ENCODE peak calls at places on chromosomes 11 and 22, in six cellular contexts. F is mammary epithelial cell, T is PC-3, B is OCI-LY7, R is DND-41, X is heart right ventricle. J is an unnamed sample.

GRCh38 chr11:71418643-71419042 is 29.6 kb downstream of the DHCR7 start:
- DNase-seq in B (peak; percentile 78), F (no peak), R (peak; percentile 18), T (no peak), X (no peak), J (no peak)

GRCh38 chr11:65487467-65488272 is 11.2 kb upstream of the MALAT1 start:
- DNase-seq in B (peak; percentile 80), T (peak; percentile 94), R (no peak), X (peak; percentile 93), F (peak; percentile 100), J (peak; percentile 89)

GRCh38 chr11:120778692-120779490 is 245.0 kb upstream of the TBCEL start:
- DNase-seq in X (no peak), R (no peak), F (no peak), T (no peak), B (no peak), J (no peak)

GRCh38 chr11:112822478-112823274 is 138.5 kb upstream of the NCAM1 start:
- DNase-seq in R (no peak), B (no peak), F (no peak), T (no peak), X (no peak), J (no peak)

GRCh38 chr11:17387811-17388210 is 648 bp downstream of the KCNJ11 start:
- DNase-seq in T (no peak), X (no peak), B (no peak), R (no peak), F (no peak), J (no peak)

GRCh38 chr22:23243006-23243573 is 62.8 kb downstream of the BCR start:
- DNase-seq in F (no peak), T (no peak), X (no peak), B (no peak), R (peak; percentile 44), J (no peak)

GRCh38 chr22:37284807-37285355 is 2.6 kb downstream of the CYTH4 start:
- DNase-seq in T (no peak), B (peak; percentile 85), X (peak; percentile 49), F (no peak), R (peak; percentile 58), J (peak; percentile 99)

GRCh38 chr11:117818036-117818858 is 6.3 kb downstream of the FXYD2 start:
- DNase-seq in X (no peak), R (peak; percentile 52), T (peak; percentile 48), F (peak; percentile 71), B (no peak), J (no peak)

GRCh38 chr22:19143967-19144400 is 467 bp downstream of the ESS2 start:
- DNase-seq in F (peak; percentile 24), R (peak; percentile 32), X (no peak), T (no peak), B (peak; percentile 17), J (no peak)

GRCh38 chr22:37226514-37226913 is 14.2 kb upstream of the SSTR3 start:
- DNase-seq in R (no peak), B (no peak), T (no peak), F (no peak), X (no peak), J (no peak)

GRCh38 chr11:17008099-17008498 is 6.1 kb downstream of the PLEKHA7 start:
- DNase-seq in T (no peak), X (no peak), F (no peak), R (no peak), B (no peak), J (no peak)

GRCh38 chr11:111602865-111603632 is 800 bp downstream of the SIK2 start:
- DNase-seq in R (peak; percentile 44), B (peak; percentile 64), F (peak; percentile 37), X (peak; percentile 52), T (peak; percentile 40), J (peak; percentile 20)

GRCh38 chr11:72229925-72230763 is 5.6 kb downstream of the INPPL1 start:
- DNase-seq in R (no peak), X (no peak), B (no peak), F (no peak), T (no peak), J (no peak)

GRCh38 chr22:29912605-29913398 is 29.8 kb downstream of the MTMR3 start:
- DNase-seq in R (no peak), T (peak; percentile 81), B (no peak), X (no peak), F (peak; percentile 35), J (no peak)

GRCh38 chr22:42076764-42077485 is 2.6 kb upstream of the SMDT1 start:
- DNase-seq in F (no peak), X (no peak), R (no peak), T (no peak), B (no peak), J (no peak)

GRCh38 chr11:93494341-93494740 is 48.9 kb downstream of the SMCO4 start:
- DNase-seq in T (no peak), F (no peak), B (no peak), X (no peak), R (no peak), J (no peak)

GRCh38 chr22:40396882-40397281 is 26.5 kb downstream of the SGSM3 start:
- DNase-seq in F (peak; percentile 60), T (peak; percentile 92), X (no peak), R (no peak), B (no peak), J (no peak)

GRCh38 chr22:32754413-32755041 is 47.0 kb upstream of the TIMP3 start:
- DNase-seq in B (no peak), T (no peak), R (no peak), F (peak; percentile 42), X (peak; percentile 44), J (no peak)

GRCh38 chr11:68043029-68043348 is 4.2 kb downstream of the TCIRG1 start:
- DNase-seq in F (no peak), R (no peak), T (no peak), X (no peak), B (no peak), J (no peak)

GRCh38 chr11:120272303-120272702 is 32.4 kb downstream of the POU2F3 start:
- DNase-seq in B (no peak), R (no peak), F (peak; percentile 85), T (peak; percentile 87), X (no peak), J (no peak)

GRCh38 chr11:106091480-106092123 is 14.1 kb downstream of the AASDHPPT start:
- DNase-seq in T (peak; percentile 65), F (peak; percentile 69), X (no peak), R (no peak), B (no peak), J (no peak)
- H3K27ac ChIP-seq in T (no peak overlapping the region), F (no peak overlapping the region), X (no peak overlapping the region), R (no peak overlapping the region), B (no peak overlapping the region), J (no peak overlapping the region)

DNA sequence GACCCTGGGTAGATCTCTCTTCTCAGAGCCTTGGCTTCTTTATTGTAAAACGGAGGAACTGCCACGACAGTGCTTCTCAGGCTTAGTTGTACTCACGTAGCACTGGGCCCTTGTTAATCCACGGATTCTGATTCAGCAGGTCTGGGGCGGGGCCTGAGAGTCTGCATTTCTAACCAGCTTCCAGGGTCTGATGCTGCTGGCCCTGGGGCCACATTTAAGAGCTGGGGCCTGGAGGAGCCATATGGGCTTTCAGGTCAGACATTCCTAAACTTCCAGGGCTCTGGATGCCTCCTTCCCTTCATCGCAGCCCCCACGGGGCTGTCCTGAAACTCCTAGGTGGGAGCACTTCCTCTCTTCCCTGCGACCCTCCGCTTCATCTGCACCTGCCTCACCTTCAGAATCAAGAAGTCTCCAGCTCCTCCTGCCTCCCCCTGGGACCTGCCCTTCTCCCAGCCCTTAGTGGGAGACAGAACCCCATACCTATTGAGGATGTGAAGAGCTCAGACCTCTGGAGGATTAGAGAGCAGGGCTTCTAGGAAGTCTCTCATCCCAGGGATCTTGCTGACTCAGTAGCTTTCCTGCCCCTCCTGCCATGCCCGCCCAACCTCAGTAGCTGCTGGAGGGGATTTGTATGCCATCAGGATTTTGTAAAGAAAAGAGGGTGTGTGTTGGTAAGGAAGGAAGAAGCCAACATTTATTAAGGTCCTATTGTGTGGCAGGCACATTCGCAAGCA is 92.5 kb downstream of the LRRC32 start:
- DNase-seq in X (no peak), T (no peak), F (no peak), B (no peak), R (no peak), J (no peak)
- H3K27ac ChIP-seq in X (peak overlapping the region; percentile 56), T (peak overlapping the region; percentile 54), F (peak overlapping the region; percentile 49), B (no peak overlapping the region), R (no peak overlapping the region), J (no peak overlapping the region)

DNA sequence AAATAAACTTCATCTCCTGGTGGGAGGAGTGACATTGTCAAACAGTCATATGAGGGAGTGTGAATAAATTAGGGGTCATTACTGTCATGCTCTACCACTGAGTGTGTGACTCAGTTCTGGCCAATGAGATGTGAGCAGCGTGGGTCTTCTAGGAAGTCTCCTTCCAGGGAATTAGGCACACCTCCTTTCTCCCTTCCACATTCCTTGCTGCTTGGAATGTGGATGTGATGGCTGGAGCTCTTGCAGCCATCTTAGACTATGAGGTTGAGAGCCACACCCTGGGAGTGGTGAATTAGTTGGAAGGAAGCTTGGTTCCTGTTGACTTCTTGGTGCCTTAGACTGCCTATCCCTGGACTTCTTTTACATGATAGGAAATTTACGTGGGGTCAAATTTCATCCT is 36.6 kb upstream of the SMIM38 start:
- DNase-seq in X (no peak), B (no peak), F (no peak), R (no peak), T (peak; percentile 26), J (no peak)
- H3K27ac ChIP-seq in X (no peak overlapping the region), B (no peak overlapping the region), F (no peak overlapping the region), R (no peak overlapping the region), T (no peak overlapping the region), J (no peak overlapping the region)

DNA sequence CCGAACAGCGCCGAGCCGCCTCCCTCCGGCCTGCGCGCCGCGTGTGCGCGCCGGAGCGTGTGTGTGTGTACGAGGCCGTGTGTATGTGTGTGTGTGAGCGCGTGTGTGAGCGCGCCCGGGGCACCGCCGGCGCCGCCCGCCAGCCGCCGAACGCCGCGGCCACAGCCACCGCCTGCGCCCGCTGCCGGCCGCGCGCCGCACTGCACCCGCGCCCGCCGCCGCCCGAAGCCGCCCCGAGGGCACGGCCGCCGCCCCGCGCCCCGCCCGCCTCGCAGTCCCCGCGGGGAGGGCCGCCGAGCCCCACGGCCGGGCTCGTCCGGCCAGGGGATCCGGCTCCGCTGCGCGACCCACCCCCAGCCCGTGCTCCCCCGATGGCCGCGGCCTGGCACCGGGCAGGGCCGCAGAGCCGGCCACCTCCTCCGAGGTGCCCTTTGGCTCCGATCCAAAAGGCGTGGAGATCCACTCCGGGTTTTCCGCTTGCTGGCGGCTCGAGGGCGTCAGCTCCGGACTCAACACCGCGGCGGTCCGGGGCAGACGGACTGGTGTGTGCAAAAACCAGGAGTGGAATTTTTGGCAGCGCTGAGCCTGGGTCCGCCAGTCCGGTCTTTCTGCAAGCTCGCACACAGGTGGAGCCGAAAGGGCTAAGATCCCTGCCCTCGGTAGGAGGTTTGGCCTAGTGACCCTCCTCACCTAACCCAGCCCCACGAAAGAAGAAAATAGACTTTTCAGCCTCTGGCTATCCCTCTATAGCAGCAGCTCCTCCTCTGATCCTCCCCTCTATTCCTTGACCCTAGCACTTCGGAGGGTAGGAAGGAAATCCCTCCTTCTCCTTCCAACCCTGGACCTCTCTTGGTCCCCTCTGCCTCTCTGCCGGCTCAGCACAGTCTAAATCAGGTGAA is at the start of gene SYT7:
- DNase-seq in T (peak; percentile 99), F (peak; percentile 96), X (peak; percentile 96), B (peak; percentile 95), R (peak; percentile 85), J (peak; percentile 88)
- H3K27ac ChIP-seq in T (no peak within 1 kb of the TSS), F (no peak within 1 kb of the TSS), X (peak within 1 kb of the TSS; percentile 57), B (no peak within 1 kb of the TSS), R (no peak within 1 kb of the TSS), J (no peak within 1 kb of the TSS)

J was measured in HL-60.